ENCODE peak calls at places on chromosomes 7 and 10, in ten cellular contexts. One of them, this sample, is unnamed.

GRCh38 chr7:151755131-151755787 is 121.7 kb downstream of the PRKAG2 start:
- DNase-seq in fibroblast of mammary gland: peak
- DNase-seq in stimulated activated CD4-positive, alpha-beta T cell treated with anti-CD3 and anti-CD28 coated beads, Interleukin-4, amount 100 ng/mL, for 4 hours: no peak
- DNase-seq in GM23338: no peak
- DNase-seq in germinal center: no peak
- DNase-seq in HFFc6: no peak
- DNase-seq in AG20443: peak
- DNase-seq in Ammon's horn: no peak
- DNase-seq in lower leg skin: no peak
- DNase-seq in HFF-Myc: peak
- DNase-seq in this sample: no peak

GRCh38 chr7:139777304-139777890 is 401 bp downstream of the HIPK2 start:
- DNase-seq in HFF-Myc: no peak
- DNase-seq in HFFc6: no peak
- DNase-seq in Ammon's horn: peak
- DNase-seq in AG20443: peak
- DNase-seq in GM23338: peak
- DNase-seq in germinal center: peak
- DNase-seq in stimulated activated CD4-positive, alpha-beta T cell treated with anti-CD3 and anti-CD28 coated beads, Interleukin-4, amount 100 ng/mL, for 4 hours: peak
- DNase-seq in fibroblast of mammary gland: no peak
- DNase-seq in lower leg skin: no peak
- DNase-seq in this sample: peak

GRCh38 chr10:31321396-31321941 is 2.5 kb downstream of the ZEB1 start:
- DNase-seq in germinal center: no peak
- DNase-seq in HFF-Myc: no peak
- DNase-seq in lower leg skin: no peak
- DNase-seq in AG20443: no peak
- DNase-seq in GM23338: peak
- DNase-seq in fibroblast of mammary gland: peak
- DNase-seq in Ammon's horn: peak
- DNase-seq in stimulated activated CD4-positive, alpha-beta T cell treated with anti-CD3 and anti-CD28 coated beads, Interleukin-4, amount 100 ng/mL, for 4 hours: peak
- DNase-seq in HFFc6: no peak
- DNase-seq in this sample: peak

GRCh38 chr7:142248-142955 is 50.0 kb upstream of the FAM20C start:
- DNase-seq in lower leg skin: no peak
- DNase-seq in germinal center: no peak
- DNase-seq in HFF-Myc: no peak
- DNase-seq in fibroblast of mammary gland: peak
- DNase-seq in Ammon's horn: peak
- DNase-seq in stimulated activated CD4-positive, alpha-beta T cell treated with anti-CD3 and anti-CD28 coated beads, Interleukin-4, amount 100 ng/mL, for 4 hours: no peak
- DNase-seq in AG20443: peak
- DNase-seq in GM23338: no peak
- DNase-seq in HFFc6: no peak
- DNase-seq in this sample: no peak

GRCh38 chr10:131219955-131220489 is 91.5 kb downstream of the TCERG1L start:
- DNase-seq in lower leg skin: no peak
- DNase-seq in HFFc6: no peak
- DNase-seq in HFF-Myc: no peak
- DNase-seq in stimulated activated CD4-positive, alpha-beta T cell treated with anti-CD3 and anti-CD28 coated beads, Interleukin-4, amount 100 ng/mL, for 4 hours: no peak
- DNase-seq in Ammon's horn: no peak
- DNase-seq in fibroblast of mammary gland: no peak
- DNase-seq in GM23338: no peak
- DNase-seq in germinal center: no peak
- DNase-seq in AG20443: no peak
- DNase-seq in this sample: no peak

GRCh38 chr7:116809636-116810266 is 52.6 kb upstream of the CAPZA2 start:
- DNase-seq in fibroblast of mammary gland: peak
- DNase-seq in HFF-Myc: peak
- DNase-seq in Ammon's horn: peak
- DNase-seq in lower leg skin: no peak
- DNase-seq in AG20443: peak
- DNase-seq in germinal center: peak
- DNase-seq in GM23338: peak
- DNase-seq in HFFc6: peak
- DNase-seq in stimulated activated CD4-positive, alpha-beta T cell treated with anti-CD3 and anti-CD28 coated beads, Interleukin-4, amount 100 ng/mL, for 4 hours: no peak
- DNase-seq in this sample: peak

GRCh38 chr10:103238506-103239252 is 7.0 kb upstream of the RPEL1 start:
- DNase-seq in stimulated activated CD4-positive, alpha-beta T cell treated with anti-CD3 and anti-CD28 coated beads, Interleukin-4, amount 100 ng/mL, for 4 hours: no peak
- DNase-seq in lower leg skin: no peak
- DNase-seq in HFFc6: peak
- DNase-seq in AG20443: peak
- DNase-seq in GM23338: peak
- DNase-seq in HFF-Myc: no peak
- DNase-seq in germinal center: no peak
- DNase-seq in fibroblast of mammary gland: peak
- DNase-seq in Ammon's horn: no peak
- DNase-seq in this sample: no peak

GRCh38 chr10:3094565-3095168 is 27.3 kb downstream of the PFKP start:
- DNase-seq in fibroblast of mammary gland: no peak
- DNase-seq in germinal center: no peak
- DNase-seq in lower leg skin: no peak
- DNase-seq in AG20443: no peak
- DNase-seq in GM23338: peak
- DNase-seq in stimulated activated CD4-positive, alpha-beta T cell treated with anti-CD3 and anti-CD28 coated beads, Interleukin-4, amount 100 ng/mL, for 4 hours: no peak
- DNase-seq in HFF-Myc: no peak
- DNase-seq in HFFc6: no peak
- DNase-seq in Ammon's horn: no peak
- DNase-seq in this sample: no peak

GRCh38 chr7:44222776-44223261 is 22.0 kb downstream of the YKT6 start:
- DNase-seq in HFF-Myc: no peak
- DNase-seq in germinal center: no peak
- DNase-seq in Ammon's horn: no peak
- DNase-seq in lower leg skin: no peak
- DNase-seq in HFFc6: no peak
- DNase-seq in GM23338: no peak
- DNase-seq in stimulated activated CD4-positive, alpha-beta T cell treated with anti-CD3 and anti-CD28 coated beads, Interleukin-4, amount 100 ng/mL, for 4 hours: no peak
- DNase-seq in fibroblast of mammary gland: no peak
- DNase-seq in AG20443: no peak
- DNase-seq in this sample: no peak

GRCh38 chr7:137453356-137453755 is 109.8 kb upstream of the PTN start:
- DNase-seq in Ammon's horn: peak
- DNase-seq in germinal center: no peak
- DNase-seq in AG20443: no peak
- DNase-seq in fibroblast of mammary gland: no peak
- DNase-seq in lower leg skin: no peak
- DNase-seq in GM23338: no peak
- DNase-seq in stimulated activated CD4-positive, alpha-beta T cell treated with anti-CD3 and anti-CD28 coated beads, Interleukin-4, amount 100 ng/mL, for 4 hours: no peak
- DNase-seq in HFFc6: no peak
- DNase-seq in HFF-Myc: no peak
- DNase-seq in this sample: no peak

This sample was measured in central memory CD4-positive, alpha-beta T cell.